ENCODE peak calls at places on chromosomes 5 and 9, in four cellular contexts. O, J, I and U are unnamed samples.

GRCh38 chr5:86427158-86427557 is 190.6 kb upstream of the COX7C start:
- DNase-seq in J (no peak), I (no peak), O (no peak), U (no peak)

GRCh38 chr9:12469084-12469483 is 224.1 kb upstream of the TYRP1 start:
- DNase-seq in J (no peak), I (no peak), O (no peak), U (no peak)

GRCh38 chr9:10232352-10232930 is 380.4 kb downstream of the PTPRD start:
- DNase-seq in I (peak; percentile 6), J (no peak), O (no peak), U (no peak)

GRCh38 chr5:65771266-65771665 is 49.3 kb downstream of the NLN start:
- DNase-seq in J (no peak), I (no peak), O (no peak), U (no peak)

GRCh38 chr9:33445389-33445881 is 2.0 kb downstream of the AQP3 start:
- DNase-seq in J (no peak), I (peak; percentile 57), O (no peak), U (no peak)

GRCh38 chr5:77305222-77305846 is 94.9 kb downstream of the PDE8B start:
- DNase-seq in J (no peak), O (no peak), I (no peak), U (no peak)

GRCh38 chr9:108727580-108728056 is 128.2 kb downstream of the ACTL7B start:
- DNase-seq in I (no peak), J (peak; percentile 57), O (no peak), U (no peak)

GRCh38 chr5:145946112-145946861 is 9.9 kb downstream of the SH3RF2 start:
- DNase-seq in O (no peak), J (peak; percentile 32), I (peak; percentile 41), U (peak; percentile 58)

GRCh38 chr5:32810812-32811211 is 99.7 kb downstream of the NPR3 start:
- DNase-seq in O (no peak), I (no peak), J (no peak), U (no peak)

GRCh38 chr9:93652604-93653592 is 76.5 kb downstream of the PHF2 start:
- DNase-seq in O (no peak), I (no peak), J (peak; percentile 18), U (no peak)

GRCh38 chr9:37421914-37422288 is 595 bp upstream of the GRHPR start:
- DNase-seq in J (no peak), O (no peak), I (no peak), U (no peak)

GRCh38 chr9:80485420-80485819 is 913.7 kb downstream of the TLE4 start:
- DNase-seq in I (no peak), J (no peak), O (no peak), U (no peak)

GRCh38 chr5:73901455-73901854 is 275.5 kb downstream of the ARHGEF28 start:
- DNase-seq in O (no peak), I (no peak), J (no peak), U (peak; percentile 30)

GRCh38 chr5:43041669-43042175 is 1.6 kb upstream of the ANXA2R start:
- DNase-seq in J (no peak), I (peak; percentile 73), O (peak; percentile 75), U (no peak)

GRCh38 chr5:87268126-87268969 is 665 bp downstream of the RASA1 start:
- DNase-seq in J (peak; percentile 68), O (peak; percentile 80), I (peak; percentile 77), U (peak; percentile 64)

GRCh38 chr9:74117731-74118130 is 379.4 kb upstream of the RORB start:
- DNase-seq in I (peak; percentile 8), O (no peak), J (no peak), U (no peak)

GRCh38 chr9:68497629-68498028 is 43.1 kb downstream of the TMEM252 start:
- DNase-seq in J (no peak), I (no peak), O (no peak), U (no peak)

GRCh38 chr5:146151970-146152369 is 30.5 kb downstream of the LARS1 start:
- DNase-seq in O (no peak), I (no peak), J (no peak), U (no peak)

GRCh38 chr9:1102010-1102712 is 52.0 kb downstream of the DMRT2 start:
- DNase-seq in J (no peak), O (no peak), I (no peak), U (no peak)

GRCh38 chr5:125526940-125527339 is 780.5 kb upstream of the ZNF608 start:
- DNase-seq in I (no peak), O (no peak), J (peak; percentile 18), U (no peak)

GRCh38 chr5:124841829-124842712 is 95.6 kb upstream of the ZNF608 start:
- DNase-seq in I (no peak), J (peak; percentile 22), O (no peak), U (peak; percentile 14)

GRCh38 chr5:150590979-150591411 is 49.5 kb upstream of the SYNPO start:
- DNase-seq in O (no peak), I (peak; percentile 65), J (peak; percentile 62), U (no peak)

GRCh38 chr5:74575741-74576538 is 64.6 kb downstream of the ENC1 start:
- DNase-seq in I (no peak), O (no peak), J (no peak), U (peak; percentile 96)

GRCh38 chr9:69254223-69254622 is 70.8 kb upstream of the ENTREP1 start:
- DNase-seq in O (no peak), J (no peak), I (no peak), U (no peak)

GRCh38 chr5:52983731-52984620 is 5.2 kb upstream of the ITGA2 start:
- DNase-seq in J (no peak), I (no peak), O (no peak), U (peak; percentile 41)

GRCh38 chr9:90546200-90546599 is 96.4 kb downstream of the DIRAS2 start:
- DNase-seq in J (no peak), I (peak; percentile 87), O (no peak), U (peak; percentile 80)

GRCh38 chr9:90544488-90544887 is 98.1 kb downstream of the DIRAS2 start:
- DNase-seq in O (no peak), I (no peak), J (no peak), U (no peak)

GRCh38 chr9:90552317-90552716 is 90.3 kb downstream of the DIRAS2 start:
- DNase-seq in O (no peak), J (no peak), I (no peak), U (no peak)

GRCh38 chr9:90547896-90548295 is 94.7 kb downstream of the DIRAS2 start:
- DNase-seq in J (no peak), I (no peak), O (no peak), U (no peak)
- TF ChIP-seq CTCF in J (no peak), I (no peak), O (no peak), U (no peak)

GRCh38 chr9:81588148-81588874 is 101.0 kb downstream of the TLE1 start:
- DNase-seq in O (no peak), I (peak; percentile 80), J (no peak), U (peak; percentile 83)
- H3K27ac ChIP-seq in O (no peak overlapping the region), I (peak overlapping the region; percentile 94), J (peak overlapping the region; percentile 16), U (peak overlapping the region; percentile 69)

GRCh38 chr9:134779640-134780039 is 101.0 kb upstream of the FCN2 start:
- DNase-seq in I (no peak), J (no peak), O (no peak), U (no peak)

GRCh38 chr9:134778156-134778555 is 102.5 kb upstream of the FCN2 start:
- DNase-seq in J (no peak), O (no peak), I (no peak), U (no peak)

GRCh38 chr9:134776080-134776796 is 104.4 kb upstream of the FCN2 start:
- DNase-seq in I (no peak), J (no peak), O (no peak), U (no peak)

GRCh38 chr9:134777153-134777552 is 103.5 kb upstream of the FCN2 start:
- DNase-seq in O (no peak), I (no peak), J (no peak), U (no peak)

GRCh38 chr9:134778841-134779411 is 101.7 kb upstream of the FCN2 start:
- DNase-seq in J (peak; percentile 61), I (peak; percentile 75), O (peak; percentile 84), U (peak; percentile 73)
- TF ChIP-seq CTCF in J (peak; percentile 80), I (peak; percentile 57), O (peak; percentile 94), U (peak; percentile 83)

GRCh38 chr5:321726-322251 is 275 bp downstream of the AHRR start:
- DNase-seq in J (no peak), O (no peak), I (no peak), U (no peak)
- H3K27ac ChIP-seq in J (no peak overlapping the region), O (no peak overlapping the region), I (no peak overlapping the region), U (peak overlapping the region; percentile 9)

GRCh38 chr5:163347671-163348070 is 89.7 kb upstream of the CCNG1 start:
- DNase-seq in J (no peak), O (peak; percentile 69), I (peak; percentile 78), U (peak; percentile 47)

GRCh38 chr5:163354685-163355084 is 82.7 kb upstream of the CCNG1 start:
- DNase-seq in O (no peak), J (no peak), I (no peak), U (no peak)

GRCh38 chr5:163352531-163352930 is 84.9 kb upstream of the CCNG1 start:
- DNase-seq in O (no peak), I (no peak), J (no peak), U (no peak)

GRCh38 chr5:163350083-163350482 is 87.3 kb upstream of the CCNG1 start:
- DNase-seq in J (no peak), I (peak; percentile 16), O (no peak), U (no peak)
- TF ChIP-seq CTCF in J (no peak), I (peak; percentile 8), O (peak; percentile 10), U (no peak)